ENCODE peak calls at places on chromosome 10, in eight cellular contexts. K is astrocyte of the spinal cord, B is body of pancreas, S is GM12865, T is adrenal gland, Q is IMR-90, Y is gastrocnemius medialis, I is psoas muscle. E is an unnamed sample.

GRCh38 chr10:103181244-103181643 is 11.8 kb downstream of the NT5C2 start:
- DNase-seq in K (no peak), B (peak), Y (no peak), T (no peak), S (peak), Q (no peak), I (no peak), E (no peak)

GRCh38 chr10:87093461-87094372 is 926 bp downstream of the GLUD1 start:
- DNase-seq in K (peak), S (peak), I (peak), B (peak), Q (peak), T (peak), Y (peak), E (no peak)

GRCh38 chr10:73768881-73769280 is 13.0 kb upstream of the CHCHD1 start:
- DNase-seq in Q (no peak), T (no peak), B (no peak), K (no peak), S (peak), Y (no peak), I (no peak), E (no peak)

GRCh38 chr10:21173964-21174669 is 277.0 kb upstream of the NEBL start:
- DNase-seq in Q (no peak), B (peak), T (peak), K (no peak), I (peak), Y (no peak), S (peak), E (no peak)

GRCh38 chr10:67629461-67629971 is 66.5 kb downstream of the CTNNA3 start:
- DNase-seq in Q (peak), T (no peak), S (peak), K (peak), I (no peak), Y (no peak), B (no peak), E (no peak)

GRCh38 chr10:37675449-37675848 is 182.0 kb downstream of the ZNF248 start:
- DNase-seq in T (no peak), B (no peak), Y (no peak), K (no peak), Q (no peak), S (no peak), I (no peak), E (no peak)

GRCh38 chr10:7720478-7720877 is 17.4 kb downstream of the ITIH2 start:
- DNase-seq in Q (no peak), K (no peak), S (no peak), B (no peak), Y (no peak), T (no peak), I (no peak), E (no peak)

GRCh38 chr10:11014671-11015141 is 3.0 kb upstream of the CELF2 start:
- DNase-seq in Y (no peak), T (no peak), I (peak), S (no peak), K (no peak), B (no peak), Q (no peak), E (no peak)

GRCh38 chr10:77390481-77390891 is 247.1 kb downstream of the KCNMA1 start:
- DNase-seq in Q (no peak), B (no peak), S (no peak), T (no peak), I (no peak), Y (no peak), K (no peak), E (no peak)

GRCh38 chr10:65358565-65358964 is 1567.3 kb upstream of the LRRTM3 start:
- DNase-seq in B (peak), Q (no peak), K (peak), T (no peak), I (no peak), S (peak), Y (no peak), E (no peak)

GRCh38 chr10:90718185-90718584 is 139.7 kb downstream of the HTR7 start:
- DNase-seq in Y (no peak), B (no peak), I (no peak), K (peak), S (no peak), T (no peak), Q (no peak), E (no peak)

GRCh38 chr10:32891261-32891660 is 66.8 kb downstream of the ITGB1 start:
- DNase-seq in S (no peak), T (no peak), B (no peak), Y (no peak), Q (no peak), K (no peak), I (no peak), E (no peak)

GRCh38 chr10:103881420-103882284 is 26.3 kb upstream of the SH3PXD2A start:
- DNase-seq in Q (no peak), S (no peak), K (no peak), I (peak), B (no peak), T (no peak), Y (peak), E (no peak)

GRCh38 chr10:93680414-93681047 is 21.9 kb downstream of the FRA10AC1 start:
- DNase-seq in Y (no peak), K (peak), S (peak), I (no peak), B (no peak), T (peak), Q (peak), E (peak)

GRCh38 chr10:5971315-5971832 is 6.0 kb downstream of the IL15RA start:
- DNase-seq in Y (peak), T (peak), B (peak), I (no peak), S (peak), Q (no peak), K (peak), E (no peak)

GRCh38 chr10:129953541-129954031 is 10.5 kb downstream of the EBF3 start:
- DNase-seq in Q (no peak), S (no peak), K (no peak), B (no peak), T (no peak), I (no peak), Y (no peak), E (no peak)
- H3K4me3 ChIP-seq in Q (no peak), S (no peak), K (no peak), B (no peak), T (no peak), I (peak), Y (peak), E (no peak)

DNA sequence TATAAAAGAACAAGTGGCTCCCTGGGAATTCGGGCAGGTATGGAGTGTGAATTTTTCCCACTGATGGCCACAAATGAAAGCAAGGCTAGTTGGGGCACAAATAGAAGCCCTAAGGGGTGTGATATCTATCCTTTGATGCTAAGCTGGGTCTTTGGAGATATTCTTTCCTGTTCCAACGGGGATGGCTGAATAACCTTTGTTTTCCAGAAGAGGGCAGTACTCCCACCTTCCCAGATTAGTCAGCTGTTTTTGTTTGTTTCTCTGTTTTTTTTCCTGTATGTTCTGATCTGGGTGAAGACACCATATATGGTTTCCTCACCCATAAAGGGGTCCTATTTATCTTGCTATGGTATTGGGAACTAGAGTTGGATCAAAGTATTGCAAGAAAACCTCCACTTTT is 947.7 kb upstream of the SORCS1 start:
- DNase-seq in B (no peak), S (no peak), I (no peak), T (no peak), K (no peak), Y (no peak), Q (no peak), E (no peak)
- TF ChIP-seq CTCF in B (no peak), S (peak), I (no peak), T (no peak), K (peak), Y (no peak), Q (no peak), E (no peak)

DNA sequence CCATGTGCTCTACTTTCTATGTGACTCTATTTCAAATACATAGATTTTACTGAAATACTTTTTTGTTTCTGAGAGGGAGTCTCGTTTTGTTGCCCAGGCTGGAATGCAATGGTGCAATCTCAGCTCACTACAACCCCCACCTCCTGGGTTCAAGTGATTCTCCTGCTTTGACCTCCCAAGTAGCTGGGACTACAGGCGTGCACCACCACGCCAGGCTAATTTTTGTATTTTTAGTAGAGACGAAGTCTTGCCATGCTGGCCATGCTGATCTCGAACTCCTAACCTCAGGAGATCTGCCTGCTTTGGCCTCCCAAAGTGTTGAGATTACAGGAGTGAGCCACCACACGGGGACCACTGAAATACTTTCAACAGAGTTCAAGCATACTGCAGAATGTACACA is 3.5 kb downstream of the IDI1 start:
- DNase-seq in K (no peak), Q (no peak), B (no peak), S (no peak), T (no peak), Y (no peak), I (no peak), E (no peak)
- H3K4me3 ChIP-seq in K (no peak), Q (no peak), B (no peak), S (peak), T (no peak), Y (no peak), I (peak), E (no peak)

GRCh38 chr10:95208702-95209391 is 14.8 kb downstream of the ACSM6 start:
- DNase-seq in I (no peak), Y (no peak), T (no peak), K (peak), S (no peak), B (no peak), Q (no peak), E (no peak)
- TF ChIP-seq CTCF in I (peak), Y (no peak), T (no peak), K (no peak), S (no peak), B (no peak), Q (peak), E (peak)

GRCh38 chr10:117946525-117947070 is 100.1 kb downstream of the RAB11FIP2 start:
- DNase-seq in Q (peak), K (peak), T (no peak), Y (no peak), S (no peak), I (no peak), B (no peak), E (no peak)

GRCh38 chr10:117944676-117945447 is 101.9 kb downstream of the RAB11FIP2 start:
- DNase-seq in Y (no peak), I (no peak), K (no peak), Q (no peak), B (no peak), T (no peak), S (no peak), E (no peak)

GRCh38 chr10:117945651-117946050 is 101.1 kb downstream of the RAB11FIP2 start:
- DNase-seq in I (no peak), K (no peak), S (no peak), B (no peak), Q (no peak), Y (no peak), T (no peak), E (no peak)

GRCh38 chr10:117950408-117950807 is 96.3 kb downstream of the RAB11FIP2 start:
- DNase-seq in Q (no peak), B (no peak), S (no peak), T (no peak), K (no peak), I (no peak), Y (no peak), E (no peak)

DNA sequence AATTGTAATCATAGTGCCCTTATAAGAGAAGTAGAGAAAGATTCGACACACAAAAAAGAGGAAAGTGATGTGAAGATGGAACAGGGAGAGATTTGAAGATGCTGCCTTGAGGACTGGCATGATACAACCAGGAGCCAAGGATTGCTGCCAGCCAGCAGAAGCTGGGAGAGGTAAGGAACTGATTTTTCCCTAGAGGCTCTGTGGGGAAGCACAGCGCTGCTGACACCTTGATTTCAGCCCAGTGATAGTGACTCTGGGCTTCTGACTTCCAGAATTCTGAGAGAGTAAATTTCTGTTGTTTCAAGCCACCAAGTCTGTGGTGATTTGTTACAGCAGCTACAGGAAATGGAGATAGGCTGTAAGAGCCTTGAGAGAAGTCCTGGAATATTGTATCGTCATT is 98.2 kb downstream of the RAB11FIP2 start:
- DNase-seq in K (no peak), Q (no peak), B (no peak), T (no peak), S (no peak), Y (no peak), I (no peak), E (no peak)
- H3K4me3 ChIP-seq in K (no peak), Q (no peak), B (no peak), T (no peak), S (no peak), Y (no peak), I (no peak), E (no peak)

GRCh38 chr10:28678687-28679457 is 1.6 kb downstream of the BAMBI start:
- DNase-seq in T (no peak), Y (no peak), Q (peak), S (no peak), B (peak), K (peak), I (no peak), E (no peak)

GRCh38 chr10:28677889-28678686 is 767 bp downstream of the BAMBI start:
- DNase-seq in S (peak), T (peak), Q (peak), K (peak), B (peak), I (peak), Y (no peak), E (no peak)

GRCh38 chr10:28681928-28682750 is 4.8 kb downstream of the BAMBI start:
- DNase-seq in T (no peak), Y (no peak), B (no peak), S (no peak), I (no peak), K (no peak), Q (no peak), E (no peak)

GRCh38 chr10:28681345-28681763 is 4.0 kb downstream of the BAMBI start:
- DNase-seq in S (no peak), T (no peak), Y (no peak), I (no peak), B (no peak), Q (no peak), K (peak), E (no peak)

DNA sequence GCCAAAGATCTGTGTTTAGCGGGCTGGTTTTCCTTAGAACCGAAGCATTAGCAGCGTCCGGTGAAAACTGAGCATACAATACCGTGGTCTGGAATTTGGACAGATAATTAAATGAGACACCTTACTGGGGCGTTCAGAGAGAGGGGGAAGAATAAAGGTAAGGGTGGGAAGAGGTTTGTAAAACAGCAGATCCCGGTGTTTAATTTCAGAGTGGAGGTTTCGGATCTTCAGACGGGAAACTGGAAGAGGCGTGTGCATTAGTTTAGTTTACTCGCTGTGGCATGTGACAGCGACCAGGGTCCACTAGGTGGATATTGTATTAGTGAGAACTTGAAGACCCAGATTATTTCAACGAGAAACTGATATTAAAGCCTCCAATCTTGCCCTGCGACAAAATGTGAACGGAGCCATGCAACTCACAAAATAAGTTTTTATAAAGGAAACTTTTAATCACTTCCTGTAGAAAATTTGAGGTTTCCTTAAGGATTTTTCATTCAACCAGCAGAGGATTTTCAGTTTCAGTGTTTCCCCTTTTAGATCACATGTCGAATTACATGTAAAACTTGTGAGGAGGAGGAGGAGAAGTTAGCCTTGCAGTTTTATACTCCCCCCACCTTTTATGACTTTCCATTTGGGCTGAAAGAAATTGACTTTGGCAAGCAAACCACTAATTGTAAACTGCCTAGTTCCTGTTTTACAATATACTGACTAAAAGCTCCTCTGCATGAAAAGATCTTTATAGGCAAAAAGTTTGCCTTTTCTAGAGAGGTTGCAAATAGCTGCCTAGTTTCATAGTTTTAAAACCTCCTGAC is 2.8 kb downstream of the BAMBI start:
- DNase-seq in S (no peak), B (no peak), K (no peak), I (no peak), T (peak), Y (no peak), Q (no peak), E (peak)
- TF ChIP-seq CTCF in S (no peak), B (peak), K (peak), I (peak), T (peak), Y (no peak), Q (peak), E (peak)

E was measured in AG09309.